ENCODE peak calls at places on chromosomes 13 and 19, in four cellular contexts. M is SK-N-SH, K is HepG2, I is K562. E is an unnamed sample.

GRCh38 chr13:65154661-65155447 is 2075.3 kb downstream of the PCDH9 start:
- DNase-seq in K (no peak), I (no peak), M (no peak), E (no peak)

GRCh38 chr13:54614729-54615128 is 1586.1 kb downstream of the OLFM4 start:
- DNase-seq in M (no peak), I (no peak), K (no peak), E (no peak)

GRCh38 chr13:27353166-27353583 is 71.2 kb upstream of the GTF3A start:
- DNase-seq in M (no peak), I (no peak), K (peak), E (no peak)

GRCh38 chr19:32675720-32676185 is at the start of gene RGS9BP:
- DNase-seq in M (peak), I (peak), K (peak), E (peak)

GRCh38 chr19:5048727-5049553 is 80.0 kb downstream of the KDM4B start:
- DNase-seq in K (no peak), I (no peak), M (peak), E (no peak)

GRCh38 chr13:78443839-78444238 is 159.5 kb downstream of the POU4F1 start:
- DNase-seq in M (no peak), K (no peak), I (no peak), E (no peak)

GRCh38 chr13:99975626-99976025 is 4.1 kb upstream of the ZIC5 start:
- DNase-seq in M (peak), K (no peak), I (no peak), E (peak)

GRCh38 chr19:491146-491741 is 5.0 kb upstream of the MADCAM1 start:
- DNase-seq in I (peak), M (peak), K (peak), E (peak)

GRCh38 chr19:50300814-50301606 is 28.2 kb downstream of the KCNC3 start:
- DNase-seq in I (no peak), K (peak), M (no peak), E (no peak)

GRCh38 chr19:31146546-31147183 is 202.6 kb downstream of the TSHZ3 start:
- DNase-seq in K (no peak), I (no peak), M (no peak), E (peak)

GRCh38 chr19:31145021-31145420 is 204.2 kb downstream of the TSHZ3 start:
- DNase-seq in I (no peak), K (no peak), M (no peak), E (no peak)

GRCh38 chr19:31145909-31146453 is 203.3 kb downstream of the TSHZ3 start:
- DNase-seq in I (no peak), M (no peak), K (no peak), E (no peak)

GRCh38 chr19:31144069-31144468 is 205.2 kb downstream of the TSHZ3 start:
- DNase-seq in I (no peak), K (no peak), M (no peak), E (no peak)

GRCh38 chr19:31144471-31144870 is 204.8 kb downstream of the TSHZ3 start:
- DNase-seq in K (no peak), M (no peak), I (no peak), E (no peak)
- TF ChIP-seq FOXJ3 in K (no peak), M (no peak), I (no peak), E (no peak)

DNA sequence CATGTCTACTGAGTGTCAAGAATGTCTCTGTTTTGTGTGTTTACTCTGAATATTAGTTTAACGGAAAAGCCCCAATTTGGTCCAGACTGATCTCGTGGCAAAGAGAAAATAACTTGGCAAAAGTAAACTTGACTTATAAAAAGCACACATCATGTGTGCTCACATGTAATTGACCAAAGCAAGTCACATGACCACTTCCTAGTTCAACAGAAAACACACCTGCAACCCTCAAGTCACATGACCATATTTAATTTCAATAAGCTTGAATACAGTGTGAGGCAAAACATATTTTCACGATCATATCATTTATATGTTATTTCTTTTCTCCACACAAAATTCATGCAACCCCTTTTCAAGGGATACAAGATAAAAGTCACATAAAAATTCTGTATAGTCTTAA is 662.4 kb downstream of the SLITRK1 start:
- DNase-seq in I (no peak), M (no peak), K (no peak), E (no peak)
- TF ChIP-seq FOXJ3 in I (no peak), M (no peak), K (no peak), E (no peak)

GRCh38 chr13:85148009-85148408 is 651.2 kb downstream of the SLITRK6 start:
- DNase-seq in M (no peak), I (no peak), K (peak), E (no peak)
- TF ChIP-seq FOXJ3 in M (no peak), I (no peak), K (no peak), E (no peak)

DNA sequence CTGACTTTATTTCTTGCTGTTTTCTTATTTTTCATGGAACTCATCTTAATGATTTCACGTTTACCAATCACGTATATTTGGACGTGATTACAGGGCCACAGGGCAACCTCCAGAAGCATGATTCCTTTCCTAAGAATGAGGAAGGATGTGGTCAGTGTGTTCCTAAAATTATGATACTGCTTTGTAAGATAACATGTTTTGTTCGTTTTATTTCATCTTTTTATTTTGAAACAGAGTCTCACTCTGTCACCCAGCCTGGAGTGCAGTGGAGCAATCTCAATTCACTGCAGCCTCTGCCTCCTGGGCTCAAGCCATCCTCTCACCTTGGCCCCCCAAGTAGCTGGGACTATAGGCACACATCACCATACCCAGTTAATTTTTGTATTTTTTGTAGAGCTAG is 24.8 kb upstream of the LAIR1 start:
- DNase-seq in K (no peak), I (no peak), M (no peak), E (no peak)
- TF ChIP-seq FOXJ3 in K (no peak), I (no peak), M (no peak), E (no peak)

DNA sequence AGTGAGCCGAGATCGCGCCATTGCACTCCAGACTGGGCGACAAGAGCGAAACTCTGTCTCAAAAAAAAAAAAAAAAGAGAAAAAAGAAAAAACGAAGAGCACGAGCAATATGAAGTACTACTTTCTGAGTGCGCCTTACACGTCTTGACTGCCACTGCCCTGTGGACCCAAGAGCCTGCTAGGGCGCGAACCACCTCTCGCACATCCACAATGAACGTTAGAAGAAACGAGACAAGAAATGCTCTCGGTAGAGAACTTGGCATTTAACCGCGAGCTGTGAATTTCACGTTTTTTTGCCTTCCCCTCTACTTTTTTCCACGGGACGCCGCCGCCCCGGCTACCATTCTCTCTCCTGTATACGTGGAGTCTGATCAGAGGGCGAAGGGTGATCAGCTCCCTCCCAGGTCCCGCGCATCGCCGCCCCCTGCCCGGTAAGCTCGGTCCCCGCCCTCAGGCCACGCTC is 454 bp downstream of the TIMM44 start:
- DNase-seq in K (peak), M (peak), I (peak), E (no peak)
- TF ChIP-seq FOXJ3 in K (no peak), M (no peak), I (no peak), E (no peak)

DNA sequence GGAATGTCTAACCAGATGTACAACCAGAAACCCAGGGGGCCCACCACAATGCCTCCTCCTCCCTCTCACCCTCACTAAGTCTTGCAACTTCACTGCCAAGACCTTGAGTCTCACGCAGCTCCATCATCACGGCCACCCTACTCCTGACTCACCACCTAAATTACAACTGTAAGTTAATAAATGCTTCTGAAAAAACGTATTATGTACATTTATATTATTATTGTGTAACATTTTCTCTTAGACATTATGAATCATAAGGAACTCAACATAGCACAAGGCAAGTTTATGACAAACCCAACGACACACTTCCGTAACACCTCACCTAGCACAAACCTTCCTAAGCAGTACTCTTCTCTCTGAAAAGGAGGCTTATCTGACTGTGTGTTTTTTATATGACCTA is 20.7 kb downstream of the MIPEP start:
- DNase-seq in K (no peak), I (no peak), M (no peak), E (no peak)
- TF ChIP-seq FOXJ3 in K (no peak), I (no peak), M (no peak), E (no peak)

GRCh38 chr13:59607780-59608233 is 555.9 kb downstream of the DIAPH3 start:
- DNase-seq in K (no peak), M (no peak), I (no peak), E (no peak)
- TF ChIP-seq FOXJ3 in K (no peak), M (no peak), I (no peak), E (no peak)

GRCh38 chr19:17931532-17932191 is 1.2 kb upstream of the CCDC124 start:
- DNase-seq in K (no peak), M (no peak), I (peak), E (peak)
- TF ChIP-seq FOXJ3 in K (no peak), M (no peak), I (no peak), E (no peak)

DNA sequence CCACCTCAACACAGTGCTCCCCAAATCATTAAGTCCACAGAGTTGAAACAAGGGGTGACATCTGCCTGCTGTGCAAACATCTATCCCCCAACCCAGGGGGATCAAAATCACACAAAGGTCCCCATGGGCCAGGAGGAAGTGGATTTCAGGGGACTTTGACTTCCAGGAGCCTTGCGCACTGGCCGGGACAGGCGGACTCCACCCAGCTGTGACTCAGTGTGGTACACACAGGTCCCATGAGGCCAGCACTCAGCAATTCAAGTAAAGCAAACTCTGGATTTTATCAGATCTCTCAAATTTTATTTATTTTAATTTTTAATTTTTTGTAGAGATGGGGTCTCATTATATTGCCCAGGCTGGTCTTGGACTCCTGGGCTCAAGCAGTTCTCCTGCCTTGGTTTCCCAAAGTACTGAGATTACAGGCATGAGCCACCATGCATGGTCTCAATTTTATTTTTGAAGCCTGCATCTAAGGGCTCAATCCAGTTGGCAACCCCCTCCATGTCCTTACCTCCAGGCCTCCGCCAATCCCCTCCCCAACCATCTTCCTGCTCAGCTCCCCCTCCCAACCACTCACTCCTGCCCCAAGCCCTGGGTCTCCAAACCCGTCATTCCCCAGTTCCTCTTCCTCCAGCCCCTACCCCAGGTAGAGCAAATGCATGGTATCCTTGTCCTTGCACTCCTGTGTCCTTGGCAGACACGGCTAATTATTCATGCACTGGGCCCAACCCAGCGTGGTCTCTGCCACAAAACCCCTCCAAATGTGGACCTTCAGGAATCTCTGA is 18.2 kb downstream of the ARHGAP33 start:
- DNase-seq in K (no peak), M (no peak), I (no peak), E (no peak)
- TF ChIP-seq FOXJ3 in K (no peak), M (no peak), I (no peak), E (no peak)